ENCODE peak calls at places on chromosomes 11 and 22, in seven cellular contexts. S is T-helper 1 cell, I is ovary, C is EH, V is GDM1, Q is T1000, M is stomach. K is an unnamed sample.

GRCh38 chr11:92406472-92406871 is 181.9 kb downstream of the FAT3 start:
- DNase-seq in S (no peak), I (no peak), C (no peak), V (no peak), Q (no peak), M (no peak), K (no peak)

GRCh38 chr11:64298966-64299846 is 952 bp upstream of the CATSPERZ start:
- DNase-seq in S (no peak), I (peak), C (peak), V (no peak), Q (no peak), M (peak), K (peak)

GRCh38 chr11:79610139-79610538 is 169.3 kb upstream of the TENM4 start:
- DNase-seq in S (no peak), I (no peak), C (no peak), V (no peak), Q (no peak), M (no peak), K (no peak)

GRCh38 chr11:20031155-20032001 is 128.9 kb downstream of the DBX1 start:
- DNase-seq in S (no peak), I (no peak), C (peak), V (no peak), Q (peak), M (no peak), K (no peak)

GRCh38 chr22:28442951-28443876 is 236.4 kb downstream of the TTC28 start:
- DNase-seq in S (no peak), I (peak), C (peak), V (peak), Q (no peak), M (peak), K (peak)

GRCh38 chr22:42978453-42979103 is 36.4 kb downstream of the PACSIN2 start:
- DNase-seq in S (no peak), I (no peak), C (peak), V (no peak), Q (no peak), M (no peak), K (no peak)

GRCh38 chr11:123100378-123101085 is 38.6 kb upstream of the HSPA8 start:
- DNase-seq in S (no peak), I (peak), C (peak), V (no peak), Q (no peak), M (no peak), K (peak)

GRCh38 chr11:74650498-74650897 is 58.1 kb downstream of the POLD3 start:
- DNase-seq in S (no peak), I (no peak), C (peak), V (no peak), Q (no peak), M (no peak), K (no peak)

GRCh38 chr11:79174045-79175008 is 266.5 kb downstream of the TENM4 start:
- DNase-seq in S (no peak), I (peak), C (peak), V (no peak), Q (no peak), M (no peak), K (no peak)

GRCh38 chr11:70610561-70610960 is 212.2 kb downstream of the CTTN start:
- DNase-seq in S (no peak), I (no peak), C (no peak), V (no peak), Q (no peak), M (no peak), K (no peak)

GRCh38 chr11:121936781-121937447 is 179.1 kb downstream of the BLID start:
- DNase-seq in S (no peak), I (no peak), C (peak), V (no peak), Q (no peak), M (no peak), K (no peak)

GRCh38 chr11:10808553-10809372 is at the start of gene EIF4G2:
- DNase-seq in S (peak), I (peak), C (peak), V (peak), Q (peak), M (peak), K (peak)

GRCh38 chr11:75441804-75442132 is 8.8 kb upstream of the KLHL35 start:
- DNase-seq in S (no peak), I (no peak), C (no peak), V (no peak), Q (no peak), M (peak), K (no peak)

GRCh38 chr11:124536520-124536919 is 6.9 kb downstream of the OR8B12 start:
- DNase-seq in S (no peak), I (no peak), C (peak), V (peak), Q (no peak), M (no peak), K (peak)

GRCh38 chr22:39498368-39498767 is 3.7 kb upstream of the MIEF1 start:
- DNase-seq in S (no peak), I (no peak), C (peak), V (no peak), Q (no peak), M (peak), K (no peak)

GRCh38 chr22:36149464-36149863 is 11.1 kb downstream of the APOL3 start:
- DNase-seq in S (no peak), I (no peak), C (peak), V (no peak), Q (no peak), M (no peak), K (no peak)

GRCh38 chr11:98940913-98941312 is 79.8 kb upstream of the CNTN5 start:
- DNase-seq in S (no peak), I (no peak), C (no peak), V (no peak), Q (no peak), M (no peak), K (no peak)

K was measured in body of pancreas.